ENCODE peak calls at places on chromosomes 3 and 15, in seven cellular contexts. One of them, this sample, is unnamed.
A peak's percentile ranks its signal among the peaks of the same experiment; 100 is the strongest.

GRCh38 chr3:157354722-157355121 is 81.9 kb upstream of the PTX3 start:
- DNase-seq in WTC11: peak; percentile 37
- DNase-seq in BJ: no peak
- DNase-seq in fibroblast of lung: peak; percentile 42
- DNase-seq in glutamatergic neuron: no peak
- DNase-seq in amniotic stem cell: no peak
- DNase-seq in stimulated activated CD8-positive, alpha-beta memory T cell treated with anti-CD3 and anti-CD28 coated beads, Interleukin-7, amount 100 ng/mL, for 24 hours: no peak
- DNase-seq in this sample: no peak

GRCh38 chr15:40128746-40129660 is 20.3 kb upstream of the BMF start:
- DNase-seq in WTC11: no peak
- DNase-seq in BJ: no peak
- DNase-seq in fibroblast of lung: no peak
- DNase-seq in glutamatergic neuron: no peak
- DNase-seq in amniotic stem cell: no peak
- DNase-seq in stimulated activated CD8-positive, alpha-beta memory T cell treated with anti-CD3 and anti-CD28 coated beads, Interleukin-7, amount 100 ng/mL, for 24 hours: no peak
- DNase-seq in this sample: no peak

GRCh38 chr3:197031315-197032285 is 2.0 kb upstream of the MELTF start:
- DNase-seq in WTC11: no peak
- DNase-seq in BJ: peak; percentile 82
- DNase-seq in fibroblast of lung: peak; percentile 99
- DNase-seq in glutamatergic neuron: no peak
- DNase-seq in amniotic stem cell: no peak
- DNase-seq in stimulated activated CD8-positive, alpha-beta memory T cell treated with anti-CD3 and anti-CD28 coated beads, Interleukin-7, amount 100 ng/mL, for 24 hours: no peak
- DNase-seq in this sample: peak; percentile 49

GRCh38 chr3:157542711-157543485 is 39.7 kb upstream of the VEPH1 start:
- DNase-seq in WTC11: peak; percentile 72
- DNase-seq in BJ: no peak
- DNase-seq in fibroblast of lung: peak; percentile 71
- DNase-seq in glutamatergic neuron: peak; percentile 66
- DNase-seq in amniotic stem cell: no peak
- DNase-seq in stimulated activated CD8-positive, alpha-beta memory T cell treated with anti-CD3 and anti-CD28 coated beads, Interleukin-7, amount 100 ng/mL, for 24 hours: no peak
- DNase-seq in this sample: no peak

GRCh38 chr3:9214599-9214998 is 34.8 kb downstream of the SRGAP3 start:
- DNase-seq in WTC11: no peak
- DNase-seq in BJ: no peak
- DNase-seq in fibroblast of lung: peak; percentile 46
- DNase-seq in glutamatergic neuron: no peak
- DNase-seq in amniotic stem cell: no peak
- DNase-seq in stimulated activated CD8-positive, alpha-beta memory T cell treated with anti-CD3 and anti-CD28 coated beads, Interleukin-7, amount 100 ng/mL, for 24 hours: no peak
- DNase-seq in this sample: no peak

GRCh38 chr15:82653483-82653882 is 6.3 kb upstream of the CPEB1 start:
- DNase-seq in WTC11: no peak
- DNase-seq in BJ: no peak
- DNase-seq in fibroblast of lung: no peak
- DNase-seq in glutamatergic neuron: no peak
- DNase-seq in amniotic stem cell: no peak
- DNase-seq in stimulated activated CD8-positive, alpha-beta memory T cell treated with anti-CD3 and anti-CD28 coated beads, Interleukin-7, amount 100 ng/mL, for 24 hours: no peak
- DNase-seq in this sample: no peak

GRCh38 chr3:52395503-52395865 is 49.4 kb downstream of the SEMA3G start:
- DNase-seq in WTC11: no peak
- DNase-seq in BJ: no peak
- DNase-seq in fibroblast of lung: no peak
- DNase-seq in glutamatergic neuron: no peak
- DNase-seq in amniotic stem cell: no peak
- DNase-seq in stimulated activated CD8-positive, alpha-beta memory T cell treated with anti-CD3 and anti-CD28 coated beads, Interleukin-7, amount 100 ng/mL, for 24 hours: no peak
- DNase-seq in this sample: no peak

GRCh38 chr3:32438596-32439344 is 47.1 kb downstream of the CMTM7 start:
- DNase-seq in WTC11: no peak
- DNase-seq in BJ: no peak
- DNase-seq in fibroblast of lung: no peak
- DNase-seq in glutamatergic neuron: no peak
- DNase-seq in amniotic stem cell: no peak
- DNase-seq in stimulated activated CD8-positive, alpha-beta memory T cell treated with anti-CD3 and anti-CD28 coated beads, Interleukin-7, amount 100 ng/mL, for 24 hours: no peak
- DNase-seq in this sample: no peak

GRCh38 chr15:71480566-71480965 is 329.8 kb upstream of the NR2E3 start:
- DNase-seq in WTC11: no peak
- DNase-seq in BJ: no peak
- DNase-seq in fibroblast of lung: no peak
- DNase-seq in glutamatergic neuron: no peak
- DNase-seq in amniotic stem cell: no peak
- DNase-seq in stimulated activated CD8-positive, alpha-beta memory T cell treated with anti-CD3 and anti-CD28 coated beads, Interleukin-7, amount 100 ng/mL, for 24 hours: no peak
- DNase-seq in this sample: no peak

GRCh38 chr3:185646382-185647133 is 60.5 kb downstream of the SENP2 start:
- DNase-seq in WTC11: no peak
- DNase-seq in BJ: no peak
- DNase-seq in fibroblast of lung: no peak
- DNase-seq in glutamatergic neuron: no peak
- DNase-seq in amniotic stem cell: no peak
- DNase-seq in stimulated activated CD8-positive, alpha-beta memory T cell treated with anti-CD3 and anti-CD28 coated beads, Interleukin-7, amount 100 ng/mL, for 24 hours: no peak
- DNase-seq in this sample: no peak

GRCh38 chr15:67125589-67126502 is 60.4 kb downstream of the SMAD3 start:
- DNase-seq in WTC11: no peak
- DNase-seq in BJ: peak; percentile 96
- DNase-seq in fibroblast of lung: peak; percentile 100
- DNase-seq in glutamatergic neuron: no peak
- DNase-seq in amniotic stem cell: peak; percentile 86
- DNase-seq in stimulated activated CD8-positive, alpha-beta memory T cell treated with anti-CD3 and anti-CD28 coated beads, Interleukin-7, amount 100 ng/mL, for 24 hours: no peak
- DNase-seq in this sample: peak; percentile 96

This sample was measured in brain pericyte.